ENCODE peak calls at places on chromosomes 16 and 17, in eight cellular contexts. One of them, this sample, is unnamed.

GRCh38 chr17:59853168-59853918 is 39.4 kb downstream of the TUBD1 start:
- DNase-seq in effector memory CD4-positive, alpha-beta T cell: peak
- DNase-seq in upper lobe of right lung: no peak
- DNase-seq in colonic mucosa: peak
- DNase-seq in suprapubic skin: no peak
- DNase-seq in IMR-90: peak
- DNase-seq in fibroblast of lung: peak
- DNase-seq in AG04450: peak
- DNase-seq in this sample: no peak

GRCh38 chr16:67770371-67770991 is 35.9 kb downstream of the RANBP10 start:
- DNase-seq in IMR-90: peak
- DNase-seq in AG04450: no peak
- DNase-seq in colonic mucosa: no peak
- DNase-seq in suprapubic skin: no peak
- DNase-seq in upper lobe of right lung: no peak
- DNase-seq in fibroblast of lung: peak
- DNase-seq in effector memory CD4-positive, alpha-beta T cell: no peak
- DNase-seq in this sample: no peak

GRCh38 chr16:30533748-30534367 is 800 bp downstream of the ZNF747 start:
- DNase-seq in effector memory CD4-positive, alpha-beta T cell: no peak
- DNase-seq in fibroblast of lung: no peak
- DNase-seq in AG04450: no peak
- DNase-seq in upper lobe of right lung: no peak
- DNase-seq in suprapubic skin: no peak
- DNase-seq in IMR-90: no peak
- DNase-seq in colonic mucosa: peak
- DNase-seq in this sample: no peak

GRCh38 chr17:19753661-19754463 is 5.8 kb upstream of the ALDH3A1 start:
- DNase-seq in fibroblast of lung: no peak
- DNase-seq in upper lobe of right lung: peak
- DNase-seq in effector memory CD4-positive, alpha-beta T cell: no peak
- DNase-seq in AG04450: no peak
- DNase-seq in IMR-90: no peak
- DNase-seq in suprapubic skin: no peak
- DNase-seq in colonic mucosa: peak
- DNase-seq in this sample: no peak

GRCh38 chr16:83470406-83470805 is 337.4 kb upstream of the HSBP1 start:
- DNase-seq in suprapubic skin: no peak
- DNase-seq in effector memory CD4-positive, alpha-beta T cell: no peak
- DNase-seq in AG04450: no peak
- DNase-seq in colonic mucosa: no peak
- DNase-seq in IMR-90: peak
- DNase-seq in upper lobe of right lung: no peak
- DNase-seq in fibroblast of lung: peak
- DNase-seq in this sample: no peak

GRCh38 chr17:59666235-59666634 is 41.0 kb downstream of the PTRH2 start:
- DNase-seq in upper lobe of right lung: no peak
- DNase-seq in AG04450: no peak
- DNase-seq in effector memory CD4-positive, alpha-beta T cell: no peak
- DNase-seq in colonic mucosa: no peak
- DNase-seq in suprapubic skin: no peak
- DNase-seq in IMR-90: no peak
- DNase-seq in fibroblast of lung: peak
- DNase-seq in this sample: no peak

GRCh38 chr17:63950940-63951907 is 19.1 kb upstream of the CD79B start:
- DNase-seq in AG04450: no peak
- DNase-seq in fibroblast of lung: no peak
- DNase-seq in colonic mucosa: peak
- DNase-seq in effector memory CD4-positive, alpha-beta T cell: no peak
- DNase-seq in suprapubic skin: no peak
- DNase-seq in IMR-90: no peak
- DNase-seq in upper lobe of right lung: no peak
- DNase-seq in this sample: no peak

GRCh38 chr17:28536532-28537218 is 15.7 kb downstream of the UNC119 start:
- DNase-seq in suprapubic skin: no peak
- DNase-seq in effector memory CD4-positive, alpha-beta T cell: no peak
- DNase-seq in upper lobe of right lung: no peak
- DNase-seq in fibroblast of lung: no peak
- DNase-seq in IMR-90: no peak
- DNase-seq in colonic mucosa: no peak
- DNase-seq in AG04450: no peak
- DNase-seq in this sample: no peak

GRCh38 chr17:50949128-50950001 is 83.2 kb upstream of the TOB1 start:
- DNase-seq in suprapubic skin: peak
- DNase-seq in AG04450: no peak
- DNase-seq in fibroblast of lung: no peak
- DNase-seq in IMR-90: no peak
- DNase-seq in colonic mucosa: no peak
- DNase-seq in upper lobe of right lung: no peak
- DNase-seq in effector memory CD4-positive, alpha-beta T cell: no peak
- DNase-seq in this sample: no peak

GRCh38 chr17:4914009-4914408 is 11.1 kb upstream of the CHRNE start:
- DNase-seq in suprapubic skin: no peak
- DNase-seq in upper lobe of right lung: no peak
- DNase-seq in colonic mucosa: no peak
- DNase-seq in fibroblast of lung: no peak
- DNase-seq in IMR-90: peak
- DNase-seq in effector memory CD4-positive, alpha-beta T cell: no peak
- DNase-seq in AG04450: no peak
- DNase-seq in this sample: no peak

GRCh38 chr17:6422654-6423241 is 12.2 kb downstream of the AIPL1 start:
- DNase-seq in fibroblast of lung: no peak
- DNase-seq in IMR-90: no peak
- DNase-seq in AG04450: no peak
- DNase-seq in suprapubic skin: no peak
- DNase-seq in upper lobe of right lung: peak
- DNase-seq in effector memory CD4-positive, alpha-beta T cell: no peak
- DNase-seq in colonic mucosa: no peak
- DNase-seq in this sample: no peak

GRCh38 chr17:80327518-80327917 is 66.9 kb downstream of the RNF213 start:
- DNase-seq in suprapubic skin: peak
- DNase-seq in colonic mucosa: no peak
- DNase-seq in IMR-90: no peak
- DNase-seq in fibroblast of lung: no peak
- DNase-seq in upper lobe of right lung: peak
- DNase-seq in effector memory CD4-positive, alpha-beta T cell: no peak
- DNase-seq in AG04450: no peak
- DNase-seq in this sample: no peak

GRCh38 chr17:81391964-81392908 is 3.0 kb upstream of the BAHCC1 start:
- DNase-seq in upper lobe of right lung: peak
- DNase-seq in suprapubic skin: no peak
- DNase-seq in colonic mucosa: no peak
- DNase-seq in effector memory CD4-positive, alpha-beta T cell: no peak
- DNase-seq in fibroblast of lung: peak
- DNase-seq in IMR-90: peak
- DNase-seq in AG04450: no peak
- DNase-seq in this sample: no peak

GRCh38 chr16:30121741-30122620 is 1.0 kb downstream of the MAPK3 start:
- DNase-seq in colonic mucosa: peak
- DNase-seq in fibroblast of lung: no peak
- DNase-seq in effector memory CD4-positive, alpha-beta T cell: no peak
- DNase-seq in AG04450: no peak
- DNase-seq in IMR-90: no peak
- DNase-seq in upper lobe of right lung: peak
- DNase-seq in suprapubic skin: peak
- DNase-seq in this sample: no peak

GRCh38 chr17:38740806-38741205 is 7.3 kb downstream of the PCGF2 start:
- DNase-seq in colonic mucosa: no peak
- DNase-seq in suprapubic skin: no peak
- DNase-seq in AG04450: no peak
- DNase-seq in upper lobe of right lung: no peak
- DNase-seq in fibroblast of lung: no peak
- DNase-seq in effector memory CD4-positive, alpha-beta T cell: no peak
- DNase-seq in IMR-90: no peak
- DNase-seq in this sample: no peak

GRCh38 chr16:3785413-3785812 is 68.1 kb upstream of the TRAP1 start:
- DNase-seq in fibroblast of lung: no peak
- DNase-seq in IMR-90: no peak
- DNase-seq in effector memory CD4-positive, alpha-beta T cell: no peak
- DNase-seq in AG04450: no peak
- DNase-seq in suprapubic skin: no peak
- DNase-seq in upper lobe of right lung: no peak
- DNase-seq in colonic mucosa: no peak
- DNase-seq in this sample: no peak

GRCh38 chr17:40107266-40107980 is 7.0 kb upstream of the NR1D1 start:
- DNase-seq in suprapubic skin: no peak
- DNase-seq in colonic mucosa: no peak
- DNase-seq in effector memory CD4-positive, alpha-beta T cell: no peak
- DNase-seq in upper lobe of right lung: no peak
- DNase-seq in IMR-90: no peak
- DNase-seq in AG04450: no peak
- DNase-seq in fibroblast of lung: no peak
- DNase-seq in this sample: peak

GRCh38 chr17:57207396-57207795 is 48.9 kb upstream of the MSI2 start:
- DNase-seq in effector memory CD4-positive, alpha-beta T cell: no peak
- DNase-seq in AG04450: no peak
- DNase-seq in colonic mucosa: no peak
- DNase-seq in fibroblast of lung: no peak
- DNase-seq in upper lobe of right lung: no peak
- DNase-seq in suprapubic skin: no peak
- DNase-seq in IMR-90: no peak
- DNase-seq in this sample: no peak
- H3K27ac ChIP-seq in effector memory CD4-positive, alpha-beta T cell: no peak
- H3K27ac ChIP-seq in AG04450: no peak
- H3K27ac ChIP-seq in colonic mucosa: no peak
- H3K27ac ChIP-seq in fibroblast of lung: no peak
- H3K27ac ChIP-seq in upper lobe of right lung: no peak
- H3K27ac ChIP-seq in suprapubic skin: no peak
- H3K27ac ChIP-seq in IMR-90: no peak
- H3K27ac ChIP-seq in this sample: no peak

GRCh38 chr17:55812323-55812722 is 61.5 kb downstream of the PCTP start:
- DNase-seq in colonic mucosa: no peak
- DNase-seq in suprapubic skin: no peak
- DNase-seq in AG04450: no peak
- DNase-seq in IMR-90: no peak
- DNase-seq in fibroblast of lung: no peak
- DNase-seq in effector memory CD4-positive, alpha-beta T cell: no peak
- DNase-seq in upper lobe of right lung: no peak
- DNase-seq in this sample: no peak

GRCh38 chr17:55813944-55814343 is 63.1 kb downstream of the PCTP start:
- DNase-seq in AG04450: no peak
- DNase-seq in IMR-90: no peak
- DNase-seq in fibroblast of lung: no peak
- DNase-seq in colonic mucosa: no peak
- DNase-seq in effector memory CD4-positive, alpha-beta T cell: no peak
- DNase-seq in suprapubic skin: no peak
- DNase-seq in upper lobe of right lung: no peak
- DNase-seq in this sample: no peak

GRCh38 chr17:55816532-55817272 is 65.9 kb downstream of the PCTP start:
- DNase-seq in IMR-90: no peak
- DNase-seq in fibroblast of lung: peak
- DNase-seq in AG04450: no peak
- DNase-seq in effector memory CD4-positive, alpha-beta T cell: no peak
- DNase-seq in upper lobe of right lung: no peak
- DNase-seq in colonic mucosa: no peak
- DNase-seq in suprapubic skin: no peak
- DNase-seq in this sample: no peak

GRCh38 chr17:55811536-55811935 is 60.7 kb downstream of the PCTP start:
- DNase-seq in AG04450: no peak
- DNase-seq in effector memory CD4-positive, alpha-beta T cell: no peak
- DNase-seq in IMR-90: no peak
- DNase-seq in upper lobe of right lung: no peak
- DNase-seq in suprapubic skin: no peak
- DNase-seq in colonic mucosa: no peak
- DNase-seq in fibroblast of lung: no peak
- DNase-seq in this sample: no peak

DNA sequence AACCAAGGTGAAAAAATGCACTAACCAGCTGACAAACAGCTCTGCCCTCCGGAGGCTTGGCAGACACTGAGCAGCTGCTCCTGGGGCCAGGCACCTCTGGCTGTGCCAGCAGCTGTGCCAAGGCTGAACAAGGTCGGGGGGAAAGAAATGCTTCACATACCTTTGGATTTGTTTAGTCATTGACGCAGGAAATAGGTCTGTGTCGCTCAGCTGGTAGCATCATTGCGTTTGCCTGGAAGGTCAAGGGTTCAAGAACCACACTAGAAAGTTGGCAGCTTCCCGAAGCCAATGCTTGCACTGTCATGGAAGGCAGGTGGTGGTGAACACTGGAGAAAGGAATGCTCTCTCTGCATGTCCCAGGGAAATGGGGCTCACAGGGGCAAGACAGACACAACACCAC is 63.5 kb downstream of the PCTP start:
- DNase-seq in IMR-90: no peak
- DNase-seq in effector memory CD4-positive, alpha-beta T cell: no peak
- DNase-seq in colonic mucosa: no peak
- DNase-seq in upper lobe of right lung: peak
- DNase-seq in fibroblast of lung: peak
- DNase-seq in suprapubic skin: no peak
- DNase-seq in AG04450: no peak
- DNase-seq in this sample: no peak
- H3K4me3 ChIP-seq in IMR-90: no peak
- H3K4me3 ChIP-seq in effector memory CD4-positive, alpha-beta T cell: no peak
- H3K4me3 ChIP-seq in colonic mucosa: no peak
- H3K4me3 ChIP-seq in upper lobe of right lung: no peak
- H3K4me3 ChIP-seq in fibroblast of lung: no peak
- H3K4me3 ChIP-seq in suprapubic skin: no peak
- H3K4me3 ChIP-seq in AG04450: no peak
- H3K4me3 ChIP-seq in this sample: no peak

GRCh38 chr16:10373556-10373955 is 12.3 kb upstream of the ATF7IP2 start:
- DNase-seq in upper lobe of right lung: no peak
- DNase-seq in fibroblast of lung: no peak
- DNase-seq in effector memory CD4-positive, alpha-beta T cell: no peak
- DNase-seq in AG04450: no peak
- DNase-seq in colonic mucosa: no peak
- DNase-seq in IMR-90: no peak
- DNase-seq in suprapubic skin: no peak
- DNase-seq in this sample: no peak

GRCh38 chr16:10371592-10371991 is 14.3 kb upstream of the ATF7IP2 start:
- DNase-seq in AG04450: no peak
- DNase-seq in effector memory CD4-positive, alpha-beta T cell: no peak
- DNase-seq in upper lobe of right lung: no peak
- DNase-seq in IMR-90: no peak
- DNase-seq in fibroblast of lung: no peak
- DNase-seq in suprapubic skin: no peak
- DNase-seq in colonic mucosa: no peak
- DNase-seq in this sample: no peak

DNA sequence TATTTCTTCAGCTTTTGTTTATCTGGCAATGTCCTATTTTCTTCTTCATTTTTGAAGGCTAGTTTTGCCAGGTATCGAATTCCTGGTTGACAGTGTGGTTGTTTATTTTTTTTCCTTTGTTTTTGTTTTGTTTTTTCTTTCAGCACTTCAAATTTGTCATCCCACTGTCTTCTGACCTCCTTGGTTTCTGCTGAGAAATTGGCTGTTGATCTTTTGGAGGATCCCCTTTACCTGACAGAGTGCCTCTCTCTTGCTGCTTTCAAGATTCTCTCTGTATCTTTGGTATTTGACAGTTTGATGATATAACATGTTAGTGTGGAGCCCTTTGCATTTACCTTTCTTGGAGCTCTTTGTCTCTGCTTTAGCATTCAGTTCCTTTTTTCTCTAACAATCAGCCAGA is 9.6 kb upstream of the ATF7IP2 start:
- DNase-seq in colonic mucosa: no peak
- DNase-seq in suprapubic skin: no peak
- DNase-seq in IMR-90: no peak
- DNase-seq in effector memory CD4-positive, alpha-beta T cell: no peak
- DNase-seq in fibroblast of lung: no peak
- DNase-seq in upper lobe of right lung: no peak
- DNase-seq in AG04450: no peak
- DNase-seq in this sample: no peak
- H3K27ac ChIP-seq in colonic mucosa: no peak
- H3K27ac ChIP-seq in suprapubic skin: no peak
- H3K27ac ChIP-seq in IMR-90: no peak
- H3K27ac ChIP-seq in effector memory CD4-positive, alpha-beta T cell: no peak
- H3K27ac ChIP-seq in fibroblast of lung: no peak
- H3K27ac ChIP-seq in upper lobe of right lung: no peak
- H3K27ac ChIP-seq in AG04450: no peak
- H3K27ac ChIP-seq in this sample: no peak

GRCh38 chr16:65117701-65118448 is 4.0 kb downstream of the CDH11 start:
- DNase-seq in colonic mucosa: peak
- DNase-seq in effector memory CD4-positive, alpha-beta T cell: no peak
- DNase-seq in upper lobe of right lung: no peak
- DNase-seq in suprapubic skin: peak
- DNase-seq in IMR-90: peak
- DNase-seq in fibroblast of lung: peak
- DNase-seq in AG04450: peak
- DNase-seq in this sample: peak
- H3K4me3 ChIP-seq in colonic mucosa: no peak
- H3K4me3 ChIP-seq in effector memory CD4-positive, alpha-beta T cell: no peak
- H3K4me3 ChIP-seq in upper lobe of right lung: no peak
- H3K4me3 ChIP-seq in suprapubic skin: no peak
- H3K4me3 ChIP-seq in IMR-90: peak
- H3K4me3 ChIP-seq in fibroblast of lung: peak
- H3K4me3 ChIP-seq in AG04450: peak
- H3K4me3 ChIP-seq in this sample: no peak

This sample was measured in naive thymus-derived CD4-positive, alpha-beta T cell.